ENCODE peak calls at places on chromosomes 4 and X, in ten cellular contexts. One of them, this sample, is unnamed.

GRCh38 chr4:124946696-124947095 is 234.2 kb upstream of the ANKRD50 start:
- DNase-seq in fibroblast of the aortic adventitia: no peak
- DNase-seq in CD8-positive, alpha-beta T cell: no peak
- DNase-seq in NCI-H510A: no peak
- DNase-seq in hypothalamus: no peak
- DNase-seq in Caki2: no peak
- DNase-seq in KBM-7: no peak
- DNase-seq in coronary artery: no peak
- DNase-seq in endodermal cell: no peak
- DNase-seq in Calu3: no peak
- DNase-seq in this sample: no peak

GRCh38 chr4:107966903-107967302 is 22.8 kb upstream of the HADH start:
- DNase-seq in NCI-H510A: no peak
- DNase-seq in CD8-positive, alpha-beta T cell: no peak
- DNase-seq in endodermal cell: no peak
- DNase-seq in Calu3: no peak
- DNase-seq in fibroblast of the aortic adventitia: no peak
- DNase-seq in Caki2: no peak
- DNase-seq in KBM-7: no peak
- DNase-seq in coronary artery: no peak
- DNase-seq in hypothalamus: no peak
- DNase-seq in this sample: no peak

GRCh38 chrX:57119416-57119815 is 1.9 kb downstream of the SPIN2B start:
- DNase-seq in hypothalamus: no peak
- DNase-seq in Calu3: no peak
- DNase-seq in Caki2: no peak
- DNase-seq in KBM-7: no peak
- DNase-seq in NCI-H510A: no peak
- DNase-seq in coronary artery: no peak
- DNase-seq in fibroblast of the aortic adventitia: no peak
- DNase-seq in endodermal cell: no peak
- DNase-seq in CD8-positive, alpha-beta T cell: no peak
- DNase-seq in this sample: no peak

GRCh38 chr4:74632634-74633033 is 161.7 kb downstream of the BTC start:
- DNase-seq in hypothalamus: no peak
- DNase-seq in coronary artery: no peak
- DNase-seq in CD8-positive, alpha-beta T cell: peak; percentile 19
- DNase-seq in NCI-H510A: no peak
- DNase-seq in KBM-7: peak; percentile 76
- DNase-seq in fibroblast of the aortic adventitia: peak; percentile 95
- DNase-seq in Calu3: peak; percentile 73
- DNase-seq in Caki2: peak; percentile 89
- DNase-seq in endodermal cell: no peak
- DNase-seq in this sample: no peak

GRCh38 chr4:174156239-174156826 is 127.1 kb downstream of the FBXO8 start:
- DNase-seq in coronary artery: no peak
- DNase-seq in hypothalamus: no peak
- DNase-seq in NCI-H510A: peak; percentile 16
- DNase-seq in KBM-7: peak; percentile 70
- DNase-seq in CD8-positive, alpha-beta T cell: no peak
- DNase-seq in endodermal cell: no peak
- DNase-seq in Calu3: peak; percentile 2
- DNase-seq in Caki2: peak; percentile 30
- DNase-seq in fibroblast of the aortic adventitia: peak; percentile 81
- DNase-seq in this sample: no peak

GRCh38 chr4:101835121-101835904 is 44.8 kb downstream of the BANK1 start:
- DNase-seq in CD8-positive, alpha-beta T cell: no peak
- DNase-seq in fibroblast of the aortic adventitia: peak; percentile 69
- DNase-seq in hypothalamus: no peak
- DNase-seq in NCI-H510A: peak; percentile 13
- DNase-seq in endodermal cell: no peak
- DNase-seq in coronary artery: no peak
- DNase-seq in KBM-7: peak; percentile 1
- DNase-seq in Calu3: peak; percentile 57
- DNase-seq in Caki2: no peak
- DNase-seq in this sample: no peak

GRCh38 chrX:148441387-148441786 is 59.0 kb upstream of the AFF2 start:
- DNase-seq in KBM-7: no peak
- DNase-seq in Calu3: no peak
- DNase-seq in NCI-H510A: no peak
- DNase-seq in fibroblast of the aortic adventitia: no peak
- DNase-seq in CD8-positive, alpha-beta T cell: no peak
- DNase-seq in hypothalamus: no peak
- DNase-seq in coronary artery: no peak
- DNase-seq in endodermal cell: peak; percentile 63
- DNase-seq in Caki2: no peak
- DNase-seq in this sample: no peak

GRCh38 chr4:143384381-143384994 is 47.8 kb downstream of the GAB1 start:
- DNase-seq in NCI-H510A: no peak
- DNase-seq in Calu3: no peak
- DNase-seq in coronary artery: peak; percentile 77
- DNase-seq in KBM-7: no peak
- DNase-seq in endodermal cell: no peak
- DNase-seq in fibroblast of the aortic adventitia: peak; percentile 82
- DNase-seq in hypothalamus: no peak
- DNase-seq in CD8-positive, alpha-beta T cell: no peak
- DNase-seq in Caki2: no peak
- DNase-seq in this sample: no peak

GRCh38 chr4:177554966-177555574 is 112.8 kb upstream of the AGA start:
- DNase-seq in hypothalamus: no peak
- DNase-seq in KBM-7: peak; percentile 42
- DNase-seq in CD8-positive, alpha-beta T cell: no peak
- DNase-seq in endodermal cell: peak; percentile 66
- DNase-seq in fibroblast of the aortic adventitia: peak; percentile 52
- DNase-seq in coronary artery: no peak
- DNase-seq in NCI-H510A: no peak
- DNase-seq in Caki2: peak; percentile 21
- DNase-seq in Calu3: peak; percentile 35
- DNase-seq in this sample: peak; percentile 30

GRCh38 chr4:182569561-182569960 is 326.4 kb downstream of the TENM3 start:
- DNase-seq in endodermal cell: no peak
- DNase-seq in coronary artery: no peak
- DNase-seq in NCI-H510A: no peak
- DNase-seq in hypothalamus: no peak
- DNase-seq in Caki2: peak; percentile 53
- DNase-seq in KBM-7: no peak
- DNase-seq in Calu3: no peak
- DNase-seq in CD8-positive, alpha-beta T cell: no peak
- DNase-seq in fibroblast of the aortic adventitia: no peak
- DNase-seq in this sample: no peak

GRCh38 chr4:119785963-119786362 is 157.4 kb upstream of the PDE5A start:
- DNase-seq in CD8-positive, alpha-beta T cell: no peak
- DNase-seq in Calu3: peak; percentile 42
- DNase-seq in Caki2: no peak
- DNase-seq in fibroblast of the aortic adventitia: peak; percentile 70
- DNase-seq in coronary artery: no peak
- DNase-seq in endodermal cell: no peak
- DNase-seq in hypothalamus: no peak
- DNase-seq in KBM-7: no peak
- DNase-seq in NCI-H510A: no peak
- DNase-seq in this sample: no peak